ENCODE peak calls at places on chromosomes 7 and 10, in nine cellular contexts. D is CD8-positive, alpha-beta memory T cell; L is stimulated activated CD4-positive, alpha-beta T cell treated with anti-CD3 and anti-CD28 coated beads, Interleukin-1b, Interleukin-23, amount 100 ng/mL, for 4 hours; Y is NCI-H774; E is cardiac septum; Q is GM23248; W is naive thymus-derived CD8-positive, alpha-beta T cell; B is globus pallidus; M is BJ. O is an unnamed sample.

GRCh38 chr10:48545462-48546145 is 59.3 kb downstream of the ARHGAP22 start:
- DNase-seq in D (no peak), L (no peak), Y (no peak), E (peak), Q (no peak), W (no peak), B (no peak), M (no peak), O (no peak)

GRCh38 chr7:101728128-101728527 is 89.3 kb upstream of the CUX1 start:
- DNase-seq in D (no peak), L (no peak), Y (no peak), E (no peak), Q (no peak), W (no peak), B (no peak), M (no peak), O (no peak)

GRCh38 chr10:46328853-46329689 is 42.3 kb downstream of the ANTXRL start:
- DNase-seq in D (no peak), L (no peak), Y (no peak), E (no peak), Q (no peak), W (no peak), B (peak), M (no peak), O (peak)

GRCh38 chr10:28077889-28078288 is 79.0 kb upstream of the ODAD2 start:
- DNase-seq in D (no peak), L (no peak), Y (no peak), E (no peak), Q (peak), W (no peak), B (no peak), M (peak), O (no peak)

GRCh38 chr10:89001024-89001423 is 10.4 kb downstream of the FAS start:
- DNase-seq in D (no peak), L (no peak), Y (no peak), E (no peak), Q (peak), W (no peak), B (no peak), M (no peak), O (no peak)

GRCh38 chr10:133375357-133376115 is 2.4 kb upstream of the ECHS1 start:
- DNase-seq in D (no peak), L (no peak), Y (no peak), E (no peak), Q (no peak), W (no peak), B (peak), M (no peak), O (peak)

GRCh38 chr10:86480571-86480970 is 41.0 kb downstream of the WAPL start:
- DNase-seq in D (no peak), L (no peak), Y (no peak), E (no peak), Q (no peak), W (no peak), B (no peak), M (no peak), O (no peak)

GRCh38 chr7:144786522-144786921 is 49.3 kb downstream of the TPK1 start:
- DNase-seq in D (no peak), L (no peak), Y (no peak), E (no peak), Q (no peak), W (no peak), B (no peak), M (no peak), O (no peak)

GRCh38 chr10:47370015-47370767 is 13.9 kb downstream of the ZNF488 start:
- DNase-seq in D (no peak), L (no peak), Y (no peak), E (no peak), Q (no peak), W (no peak), B (no peak), M (no peak), O (no peak)

GRCh38 chr10:7311256-7312178 is 99.3 kb downstream of the SFMBT2 start:
- DNase-seq in D (no peak), L (no peak), Y (no peak), E (no peak), Q (no peak), W (no peak), B (no peak), M (no peak), O (no peak)